ENCODE peak calls at places on chromosomes 2 and 18, in four cellular contexts. V is fibroblast of pulmonary artery, F is Panc1, M is choroid plexus epithelial cell. C is an unnamed sample.

GRCh38 chr2:237060518-237061312 is 25.0 kb upstream of the COPS8 start:
- DNase-seq in V (peak), F (peak), M (peak), C (peak)

GRCh38 chr2:180847073-180847472 is 133.3 kb upstream of the UBE2E3 start:
- DNase-seq in V (no peak), F (no peak), M (peak), C (no peak)

GRCh38 chr2:42971947-42972736 is 179.8 kb upstream of the HAAO start:
- DNase-seq in V (no peak), F (no peak), M (peak), C (no peak)

GRCh38 chr2:898319-898718 is 52.3 kb upstream of the SNTG2 start:
- DNase-seq in V (no peak), F (no peak), M (peak), C (no peak)

GRCh38 chr2:23096905-23097602 is 287.9 kb upstream of the KLHL29 start:
- DNase-seq in V (no peak), F (no peak), M (no peak), C (no peak)

GRCh38 chr2:168816369-168816768 is 13.9 kb downstream of the NOSTRIN start:
- DNase-seq in V (peak), F (no peak), M (peak), C (peak)

GRCh38 chr2:235116885-235117492 is 165.2 kb downstream of the SH3BP4 start:
- DNase-seq in V (peak), F (peak), M (peak), C (peak)

GRCh38 chr18:27604583-27604982 is 419.5 kb upstream of the CHST9 start:
- DNase-seq in V (peak), F (no peak), M (peak), C (no peak)

GRCh38 chr2:219541611-219542180 is 1.9 kb downstream of the CHPF start:
- DNase-seq in V (peak), F (peak), M (peak), C (peak)

GRCh38 chr2:84458436-84459027 is 548 bp downstream of the SUCLG1 start:
- DNase-seq in V (no peak), F (no peak), M (peak), C (peak)

GRCh38 chr2:11395971-11396689 is 51.7 kb upstream of the ROCK2 start:
- DNase-seq in V (no peak), F (no peak), M (no peak), C (no peak)

GRCh38 chr2:709138-709779 is 32.1 kb upstream of the TMEM18 start:
- DNase-seq in V (no peak), F (no peak), M (no peak), C (no peak)

GRCh38 chr18:5998166-5998881 is 103.0 kb upstream of the TMEM200C start:
- DNase-seq in V (no peak), F (no peak), M (no peak), C (no peak)

GRCh38 chr2:190199530-190199929 is 120.1 kb downstream of the HIBCH start:
- DNase-seq in V (no peak), F (no peak), M (no peak), C (no peak)

GRCh38 chr18:76495435-76496199 is 575 bp upstream of the ZNF516 start:
- DNase-seq in V (peak), F (no peak), M (peak), C (peak)

GRCh38 chr18:57579928-57580327 is 6.6 kb downstream of the FECH start:
- DNase-seq in V (no peak), F (no peak), M (no peak), C (no peak)

GRCh38 chr18:79353238-79353637 is 42.5 kb upstream of the NFATC1 start:
- DNase-seq in V (peak), F (no peak), M (peak), C (peak)

GRCh38 chr18:46624127-46624526 is 32.9 kb downstream of the LOXHD1 start:
- DNase-seq in V (no peak), F (no peak), M (no peak), C (no peak)

GRCh38 chr18:68797901-68798300 is at the start of gene CCDC102B:
- DNase-seq in V (peak), F (no peak), M (peak), C (peak)

GRCh38 chr2:119550346-119550745 is 6.1 kb downstream of the CFAP221 start:
- DNase-seq in V (no peak), F (no peak), M (no peak), C (no peak)

GRCh38 chr18:58847383-58848071 is 17.1 kb upstream of the ZNF532 start:
- DNase-seq in V (no peak), F (no peak), M (peak), C (no peak)

GRCh38 chr2:160309585-160309984 is 109.5 kb upstream of the ITGB6 start:
- DNase-seq in V (no peak), F (no peak), M (peak), C (peak)

GRCh38 chr2:232376713-232377112 is 1.8 kb upstream of the ALPP start:
- DNase-seq in V (no peak), F (no peak), M (no peak), C (no peak)

GRCh38 chr18:46416706-46417638 is 240.0 kb downstream of the LOXHD1 start:
- DNase-seq in V (no peak), F (no peak), M (no peak), C (no peak)

GRCh38 chr2:221049950-221050349 is 522.2 kb downstream of the EPHA4 start:
- DNase-seq in V (no peak), F (no peak), M (no peak), C (no peak)

GRCh38 chr2:138071720-138072719 is 107.7 kb downstream of the HNMT start:
- DNase-seq in V (peak), F (no peak), M (peak), C (peak)

GRCh38 chr2:168130302-168130701 is 117.1 kb downstream of the STK39 start:
- DNase-seq in V (no peak), F (no peak), M (no peak), C (no peak)

GRCh38 chr2:82260521-82260920 is 1956.0 kb upstream of the LRRTM1 start:
- DNase-seq in V (no peak), F (no peak), M (no peak), C (no peak)

GRCh38 chr2:60710707-60711106 is 45.4 kb upstream of the PAPOLG start:
- DNase-seq in V (peak), F (no peak), M (peak), C (peak)

GRCh38 chr2:71281950-71282349 is 49.6 kb upstream of the ZNF638 start:
- DNase-seq in V (no peak), F (no peak), M (no peak), C (no peak)

GRCh38 chr2:36360063-36360462 is 4.5 kb downstream of the CRIM1 start:
- DNase-seq in V (no peak), F (no peak), M (no peak), C (no peak)

GRCh38 chr2:75833386-75833785 is 122.7 kb upstream of the GCFC2 start:
- DNase-seq in V (no peak), F (no peak), M (no peak), C (no peak)

GRCh38 chr18:74453011-74453571 is 4.0 kb downstream of the DIPK1C start:
- DNase-seq in V (no peak), F (no peak), M (no peak), C (no peak)

GRCh38 chr2:197806317-197806633 is 1.9 kb downstream of the PLCL1 start:
- DNase-seq in V (no peak), F (no peak), M (peak), C (no peak)
- H3K4me3 ChIP-seq in V (peak), F (peak), M (no peak), C (no peak)

GRCh38 chr2:96530144-96530430 is 6.5 kb upstream of the ARID5A start:
- DNase-seq in V (no peak), F (no peak), M (no peak), C (no peak)
- TF ChIP-seq CTCF in V (no peak), F (no peak), M (no peak), C (no peak)

DNA sequence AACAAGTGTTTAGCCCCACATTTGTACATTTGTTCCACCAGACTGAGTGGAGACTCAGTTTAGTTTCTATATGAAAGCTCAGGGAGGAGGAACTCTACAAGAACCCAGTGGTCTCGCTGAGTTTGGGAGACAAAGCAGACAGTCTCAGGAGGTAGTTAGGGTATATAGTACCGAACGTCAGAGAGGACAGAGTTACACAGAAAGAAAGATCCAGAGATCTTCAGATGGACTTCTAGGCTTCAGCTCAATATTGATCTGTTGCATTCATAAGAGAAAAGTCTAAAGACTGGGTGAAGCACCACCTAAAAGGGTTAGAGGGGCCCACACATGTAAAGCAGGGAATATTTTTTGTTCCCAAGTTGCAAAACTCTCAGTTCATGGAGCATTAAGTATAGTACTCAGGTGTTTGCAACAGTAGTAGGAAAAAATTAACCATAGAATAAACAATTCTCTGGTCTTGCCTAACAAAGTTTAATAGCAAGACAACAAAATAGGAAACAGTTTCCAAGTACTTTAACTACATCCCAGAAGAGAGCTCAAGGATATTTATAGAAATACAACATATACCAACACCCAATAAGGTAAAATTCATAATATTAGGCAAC is 4.2 kb downstream of the TFPI start:
- DNase-seq in V (no peak), F (no peak), M (no peak), C (no peak)
- H3K4me3 ChIP-seq in V (peak), F (peak), M (peak), C (no peak)

GRCh38 chr2:147449323-147450080 is 395.3 kb upstream of the ACVR2A start:
- DNase-seq in V (no peak), F (no peak), M (no peak), C (no peak)

GRCh38 chr2:147450661-147451060 is 394.2 kb upstream of the ACVR2A start:
- DNase-seq in V (no peak), F (no peak), M (no peak), C (no peak)

GRCh38 chr2:147451131-147451530 is 393.7 kb upstream of the ACVR2A start:
- DNase-seq in V (no peak), F (no peak), M (no peak), C (no peak)

GRCh38 chr2:147456729-147457128 is 388.1 kb upstream of the ACVR2A start:
- DNase-seq in V (no peak), F (no peak), M (no peak), C (no peak)

GRCh38 chr2:147451902-147452515 is 392.8 kb upstream of the ACVR2A start:
- DNase-seq in V (no peak), F (no peak), M (no peak), C (no peak)
- TF ChIP-seq CTCF in V (no peak), F (no peak), M (no peak), C (no peak)

GRCh38 chr2:239308696-239309397 is 92.0 kb downstream of the HDAC4 start:
- DNase-seq in V (peak), F (no peak), M (peak), C (peak)

GRCh38 chr2:239306274-239307220 is 94.3 kb downstream of the HDAC4 start:
- DNase-seq in V (no peak), F (no peak), M (no peak), C (no peak)

GRCh38 chr2:239309398-239310245 is 91.2 kb downstream of the HDAC4 start:
- DNase-seq in V (no peak), F (no peak), M (no peak), C (no peak)

GRCh38 chr2:239307221-239307569 is 93.6 kb downstream of the HDAC4 start:
- DNase-seq in V (no peak), F (no peak), M (no peak), C (no peak)

DNA sequence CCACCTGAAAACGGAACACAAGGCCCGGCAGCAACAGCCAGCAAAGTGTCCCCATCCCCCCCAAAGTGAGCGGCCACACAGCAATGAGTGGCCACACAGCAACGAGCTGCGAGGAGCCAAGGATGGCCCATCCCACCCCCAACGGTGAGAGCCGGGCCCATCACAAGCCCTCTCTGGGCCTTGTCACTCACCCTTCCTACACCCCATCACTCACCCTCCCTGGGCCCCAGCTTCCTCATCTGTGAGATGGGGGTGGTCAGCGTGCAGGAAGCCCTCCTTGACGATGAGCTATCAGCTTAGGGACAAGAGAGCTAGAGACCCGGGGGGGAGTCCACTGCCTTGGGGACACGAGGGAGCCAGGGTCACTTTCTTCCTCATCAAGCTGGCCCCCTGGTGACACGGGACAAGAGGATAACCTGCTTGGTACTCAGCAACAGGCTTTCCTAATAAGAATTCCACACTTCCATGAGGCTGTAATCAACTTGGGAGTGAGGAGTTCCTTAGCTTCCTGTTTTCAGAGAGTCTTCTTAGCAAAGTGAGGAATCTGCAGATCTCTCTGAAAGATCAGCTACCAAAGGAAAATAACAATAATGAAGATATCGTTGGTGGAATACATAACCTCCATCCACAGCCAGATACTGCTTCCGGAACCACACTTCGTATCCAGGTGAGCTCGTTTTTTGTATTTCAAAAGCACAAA is 92.7 kb downstream of the HDAC4 start:
- DNase-seq in V (no peak), F (no peak), M (no peak), C (no peak)
- H3K4me3 ChIP-seq in V (no peak), F (no peak), M (peak), C (peak)

GRCh38 chr2:69767034-69767433 is 25.1 kb downstream of the ANXA4 start:
- DNase-seq in V (peak), F (no peak), M (peak), C (peak)
- TF ChIP-seq CTCF in V (no peak), F (no peak), M (peak), C (peak)

GRCh38 chr2:96485350-96485749 is 19.8 kb downstream of the NEURL3 start:
- DNase-seq in V (no peak), F (no peak), M (peak), C (no peak)

GRCh38 chr2:96489261-96489660 is 15.9 kb downstream of the NEURL3 start:
- DNase-seq in V (no peak), F (no peak), M (no peak), C (no peak)

GRCh38 chr2:96489673-96490072 is 15.5 kb downstream of the NEURL3 start:
- DNase-seq in V (no peak), F (no peak), M (no peak), C (no peak)

GRCh38 chr2:96484096-96484495 is 21.1 kb downstream of the NEURL3 start:
- DNase-seq in V (no peak), F (no peak), M (no peak), C (no peak)

GRCh38 chr2:96485751-96486643 is 19.2 kb downstream of the NEURL3 start:
- DNase-seq in V (peak), F (no peak), M (peak), C (peak)
- H3K4me3 ChIP-seq in V (peak), F (peak), M (peak), C (peak)

DNA sequence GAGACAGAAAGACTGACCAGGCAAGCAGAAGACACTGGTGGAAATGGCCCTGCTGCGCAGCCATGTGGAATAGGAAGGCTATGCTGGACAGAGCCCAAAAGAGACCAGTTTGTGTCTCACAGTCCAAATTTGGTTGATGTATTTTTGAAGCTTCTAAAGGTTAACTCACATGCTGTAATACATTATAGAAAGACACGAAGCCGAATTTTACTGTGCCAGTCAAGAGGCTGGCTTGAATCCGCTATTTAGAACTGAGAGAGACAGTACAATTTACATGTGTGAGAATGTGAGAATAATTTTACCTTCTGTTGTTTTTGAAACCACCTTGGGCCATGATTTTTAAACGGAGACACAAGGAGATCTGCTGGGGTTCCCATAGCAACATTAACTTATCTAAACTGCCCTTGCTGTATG is 113.6 kb downstream of the METTL8 start:
- DNase-seq in V (no peak), F (no peak), M (no peak), C (no peak)
- TF ChIP-seq CTCF in V (no peak), F (no peak), M (no peak), C (no peak)

GRCh38 chr2:40363631-40364030 is 88.3 kb downstream of the SLC8A1 start:
- DNase-seq in V (peak), F (no peak), M (peak), C (no peak)
- H3K4me3 ChIP-seq in V (no peak), F (no peak), M (no peak), C (no peak)

DNA sequence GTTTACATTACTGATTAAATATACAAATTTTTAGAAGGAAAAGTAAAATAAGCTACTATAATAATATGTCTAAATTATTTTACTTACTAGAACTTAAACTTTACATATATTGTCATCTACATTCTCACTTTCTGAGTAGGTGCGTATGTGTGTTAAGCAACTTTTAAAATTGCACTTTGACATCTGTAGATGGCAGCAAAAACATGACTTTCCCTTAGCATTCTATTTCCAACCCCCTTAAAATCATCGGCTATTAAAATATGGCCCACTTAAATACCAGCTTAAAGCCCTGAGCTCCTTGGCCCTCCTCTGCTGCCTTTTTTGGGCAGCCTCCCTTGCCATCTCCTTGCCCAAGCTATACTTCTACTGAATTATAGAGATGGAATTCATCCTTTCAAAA is 78.0 kb downstream of the UPP2 start:
- DNase-seq in V (peak), F (no peak), M (peak), C (no peak)
- TF ChIP-seq CTCF in V (peak), F (peak), M (peak), C (no peak)